ENCODE peak calls at places on chromosomes 2 and 18, in four cellular contexts. R, M, H and S are unnamed samples.

GRCh38 chr2:73759904-73760303 is 20.0 kb downstream of the DUSP11 start:
- DNase-seq in R (no peak), M (no peak), H (no peak), S (no peak)

GRCh38 chr2:237591021-237591370 is 462 bp upstream of the RAB17 start:
- DNase-seq in R (no peak), M (no peak), H (peak), S (no peak)

GRCh38 chr2:137383391-137383790 is 580.9 kb upstream of the HNMT start:
- DNase-seq in R (no peak), M (no peak), H (no peak), S (peak)

GRCh38 chr18:23169683-23170082 is 34.4 kb downstream of the CABLES1 start:
- DNase-seq in R (no peak), M (no peak), H (no peak), S (no peak)

GRCh38 chr2:96470636-96471035 is 34.5 kb downstream of the NEURL3 start:
- DNase-seq in R (peak), M (peak), H (no peak), S (peak)

GRCh38 chr2:157420771-157421323 is 23.0 kb downstream of the CYTIP start:
- DNase-seq in R (no peak), M (no peak), H (no peak), S (peak)

GRCh38 chr18:72470391-72470790 is 73.8 kb downstream of the CBLN2 start:
- DNase-seq in R (no peak), M (no peak), H (no peak), S (no peak)

GRCh38 chr18:13374468-13375301 is 156.1 kb downstream of the LDLRAD4 start:
- DNase-seq in R (peak), M (no peak), H (no peak), S (no peak)

GRCh38 chr2:235535423-235536130 is 41.7 kb downstream of the AGAP1 start:
- DNase-seq in R (no peak), M (no peak), H (no peak), S (no peak)

GRCh38 chr2:33498291-33498956 is 22.0 kb downstream of the RASGRP3 start:
- DNase-seq in R (no peak), M (no peak), H (no peak), S (no peak)
- TF ChIP-seq POLR2A in R (no peak), M (no peak), H (no peak), S (no peak)

GRCh38 chr18:61736168-61736567 is 156.6 kb downstream of the RNF152 start:
- DNase-seq in R (no peak), M (no peak), H (no peak), S (no peak)

GRCh38 chr18:61732854-61733253 is 160.0 kb downstream of the RNF152 start:
- DNase-seq in R (no peak), M (no peak), H (no peak), S (no peak)

GRCh38 chr18:61738042-61738441 is 154.8 kb downstream of the RNF152 start:
- DNase-seq in R (no peak), M (peak), H (no peak), S (no peak)

GRCh38 chr18:61738488-61738887 is 154.3 kb downstream of the RNF152 start:
- DNase-seq in R (no peak), M (peak), H (no peak), S (no peak)

GRCh38 chr18:61735564-61736102 is 157.2 kb downstream of the RNF152 start:
- DNase-seq in R (no peak), M (no peak), H (no peak), S (no peak)
- TF ChIP-seq POLR2A in R (no peak), M (no peak), H (no peak), S (no peak)

DNA sequence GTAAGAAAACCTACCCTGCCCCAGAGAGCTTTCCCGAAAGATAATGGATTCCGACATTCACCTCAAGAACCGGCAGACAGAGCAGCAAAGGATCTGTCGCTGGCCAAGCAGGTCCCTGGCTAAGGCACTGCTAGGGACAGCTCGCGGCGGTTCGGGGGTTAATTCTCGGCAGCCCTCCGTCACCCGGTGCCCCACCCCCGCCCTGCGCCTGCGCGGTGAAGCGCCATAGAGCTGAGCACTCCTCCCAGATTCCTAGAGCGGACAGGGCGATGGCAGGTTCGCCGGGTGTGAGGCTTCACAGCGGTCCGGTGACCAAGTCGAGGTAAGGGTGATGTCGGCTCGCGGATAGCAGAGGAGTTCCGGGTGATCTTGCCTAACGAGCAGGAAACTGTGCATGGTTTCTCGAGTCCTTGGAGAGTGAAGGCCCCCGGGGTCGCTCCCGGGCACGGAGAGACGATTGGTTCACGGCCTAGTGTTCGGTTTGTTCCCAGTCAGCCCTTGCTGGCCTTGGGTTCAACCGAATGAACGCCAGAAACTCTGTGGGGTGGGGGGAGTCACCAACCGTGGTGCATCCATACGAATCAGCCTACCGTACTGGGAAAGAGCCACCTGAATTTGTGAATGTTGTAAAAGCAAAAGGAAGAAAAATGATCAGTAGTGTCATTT is at the start of gene ZSCAN30:
- DNase-seq in R (peak), M (peak), H (peak), S (peak)
- TF ChIP-seq POLR2A in R (peak), M (peak), H (no peak), S (peak)

GRCh38 chr18:79403723-79404566 is 8.2 kb downstream of the NFATC1 start:
- DNase-seq in R (no peak), M (no peak), H (no peak), S (peak)

GRCh38 chr18:79405019-79405780 is 9.5 kb downstream of the NFATC1 start:
- DNase-seq in R (no peak), M (no peak), H (no peak), S (no peak)

GRCh38 chr18:79406708-79407107 is 11.0 kb downstream of the NFATC1 start:
- DNase-seq in R (no peak), M (no peak), H (no peak), S (no peak)

GRCh38 chr18:79404567-79404910 is 8.8 kb downstream of the NFATC1 start:
- DNase-seq in R (no peak), M (no peak), H (no peak), S (peak)

GRCh38 chr18:79405781-79406575 is 10.2 kb downstream of the NFATC1 start:
- DNase-seq in R (no peak), M (peak), H (no peak), S (peak)
- TF ChIP-seq POLR2A in R (no peak), M (no peak), H (no peak), S (no peak)

DNA sequence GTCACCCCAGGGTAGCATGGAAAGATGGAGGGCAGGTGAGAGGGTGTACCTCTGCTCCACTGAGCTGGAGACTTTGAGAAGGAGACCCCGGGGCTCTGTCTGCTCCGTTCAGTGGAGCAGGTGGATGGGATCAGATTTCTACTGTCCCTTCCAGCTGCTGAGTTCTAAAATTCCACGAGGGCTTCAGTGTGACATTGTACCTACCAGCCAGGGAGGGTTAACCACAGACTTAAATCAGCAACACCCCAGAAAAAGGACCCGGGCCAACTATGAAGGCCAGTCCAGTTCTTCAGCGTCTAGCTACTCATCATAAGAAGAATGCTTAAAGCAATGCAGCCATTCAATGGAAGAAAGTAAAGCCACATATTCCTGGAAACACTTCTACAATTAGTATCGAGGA is 23.8 kb downstream of the STAT1 start:
- DNase-seq in R (no peak), M (no peak), H (no peak), S (no peak)
- TF ChIP-seq POLR2A in R (no peak), M (no peak), H (no peak), S (no peak)

GRCh38 chr2:54455584-54456525 is at the start of gene SPTBN1:
- DNase-seq in R (peak), M (peak), H (peak), S (peak)
- TF ChIP-seq POLR2A in R (peak), M (peak), H (peak), S (no peak)